ENCODE peak calls at places on chromosomes 3 and 15, in eight cellular contexts. B, F, N, R, D, H, X and P are unnamed samples.
A peak's percentile ranks its signal among the peaks of the same experiment; 100 is the strongest.

GRCh38 chr3:170033489-170033888 is 4.3 kb upstream of the GPR160 start:
- DNase-seq in B (no peak), F (no peak), N (no peak), R (no peak), D (no peak), H (no peak), X (no peak), P (no peak)

GRCh38 chr15:36784098-36784670 is 204.8 kb downstream of the CDIN1 start:
- DNase-seq in B (no peak), F (no peak), N (no peak), R (no peak), D (no peak), H (no peak), X (no peak), P (no peak)

GRCh38 chr15:64640146-64640868 is 135.1 kb downstream of the RBPMS2 start:
- DNase-seq in B (no peak), F (no peak), N (peak; percentile 54), R (no peak), D (no peak), H (no peak), X (no peak), P (peak; percentile 28)

GRCh38 chr3:40961104-40961857 is 238.0 kb upstream of the CTNNB1 start:
- DNase-seq in B (no peak), F (no peak), N (no peak), R (no peak), D (no peak), H (no peak), X (no peak), P (no peak)

GRCh38 chr15:89090791-89091666 is 2.8 kb downstream of the ABHD2 start:
- DNase-seq in B (no peak), F (peak; percentile 79), N (peak; percentile 78), R (peak; percentile 65), D (no peak), H (no peak), X (peak; percentile 62), P (peak; percentile 72)

GRCh38 chr3:188788621-188789081 is 383.1 kb upstream of the TPRG1 start:
- DNase-seq in B (no peak), F (no peak), N (no peak), R (no peak), D (no peak), H (no peak), X (no peak), P (no peak)

GRCh38 chr3:8239718-8240698 is 261.6 kb upstream of the LMCD1 start:
- DNase-seq in B (peak; percentile 35), F (no peak), N (no peak), R (no peak), D (no peak), H (no peak), X (no peak), P (peak; percentile 9)

GRCh38 chr3:189688296-189688695 is 57.1 kb downstream of the TP63 start:
- DNase-seq in B (no peak), F (no peak), N (no peak), R (no peak), D (no peak), H (no peak), X (no peak), P (no peak)

GRCh38 chr15:31366169-31366734 is 39.6 kb downstream of the KLF13 start:
- DNase-seq in B (no peak), F (peak; percentile 62), N (no peak), R (peak; percentile 50), D (no peak), H (no peak), X (peak; percentile 54), P (peak; percentile 26)

GRCh38 chr3:117958027-117958426 is 1076.6 kb downstream of the IGSF11 start:
- DNase-seq in B (no peak), F (no peak), N (no peak), R (no peak), D (no peak), H (no peak), X (no peak), P (no peak)

GRCh38 chr3:117962750-117963149 is 1071.9 kb downstream of the IGSF11 start:
- DNase-seq in B (no peak), F (no peak), N (no peak), R (no peak), D (no peak), H (no peak), X (no peak), P (no peak)

GRCh38 chr3:117964814-117965213 is 1069.8 kb downstream of the IGSF11 start:
- DNase-seq in B (no peak), F (no peak), N (no peak), R (no peak), D (no peak), H (no peak), X (no peak), P (no peak)

DNA sequence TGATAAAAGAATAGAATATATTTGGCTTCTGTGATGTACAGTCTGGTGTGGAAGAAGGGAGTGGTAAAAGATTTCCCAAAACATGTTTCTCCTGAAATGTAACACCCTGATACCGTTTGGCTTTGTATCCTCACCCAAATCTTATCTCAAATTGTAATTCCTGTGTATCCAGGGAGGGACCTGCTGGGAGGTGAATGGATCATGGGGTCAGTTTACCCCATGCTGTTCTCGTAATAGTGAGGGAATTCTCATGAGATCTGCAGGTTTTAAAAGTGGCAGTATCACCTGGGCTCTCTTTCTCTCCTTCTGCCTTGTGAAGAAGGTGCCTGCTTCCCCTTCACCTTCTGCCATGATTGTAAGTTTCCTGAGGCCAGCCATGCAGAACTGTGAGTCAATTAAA is 1070.8 kb downstream of the IGSF11 start:
- DNase-seq in B (no peak), F (no peak), N (no peak), R (no peak), D (no peak), H (no peak), X (no peak), P (no peak)
- TF ChIP-seq POLR2A in B (no peak), F (no peak), N (no peak), R (no peak), D (no peak), H (no peak), X (no peak), P (no peak)

DNA sequence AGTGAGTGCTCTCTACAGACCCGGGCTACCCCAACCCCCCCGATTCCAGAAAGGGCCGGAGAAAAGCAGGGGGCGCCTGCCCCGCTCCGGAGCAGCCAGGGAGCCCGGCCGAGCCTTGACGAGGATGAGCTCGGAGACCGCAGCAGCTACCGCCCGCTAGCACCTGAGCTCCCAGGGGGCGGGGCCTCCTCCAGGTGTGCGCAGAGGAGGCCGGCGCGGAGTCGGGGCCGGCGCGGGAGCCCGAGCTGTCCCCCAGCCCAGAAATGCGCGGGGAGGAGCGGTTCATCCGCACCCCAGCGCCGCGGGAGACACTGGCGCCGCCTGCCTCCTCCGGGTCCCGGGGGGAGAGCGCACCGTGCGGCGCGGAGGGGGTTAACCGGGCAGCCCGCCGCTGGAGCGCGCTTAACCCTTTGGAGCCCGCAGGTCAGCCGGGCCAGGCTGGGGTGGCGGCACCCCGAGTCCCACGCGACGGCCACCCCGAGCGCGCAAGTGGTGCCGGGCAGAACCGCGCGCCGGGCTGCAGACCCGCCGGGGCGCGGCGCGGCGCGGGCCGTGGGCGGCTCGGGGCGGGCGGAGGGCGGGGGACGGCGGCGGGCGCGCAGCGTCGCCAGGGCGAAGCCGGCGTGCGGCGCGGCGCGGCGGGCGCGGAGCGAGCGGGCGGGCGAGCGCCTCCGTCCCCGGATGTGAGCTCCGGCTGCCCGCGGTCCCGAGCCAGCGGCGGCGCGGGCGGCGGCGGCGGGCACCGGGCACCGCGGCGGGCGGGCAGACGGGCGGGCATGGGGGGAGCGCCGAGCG is at the start of gene CACNA1D:
- DNase-seq in B (no peak), F (peak; percentile 21), N (peak; percentile 71), R (peak; percentile 25), D (peak; percentile 72), H (no peak), X (no peak), P (peak; percentile 60)
- TF ChIP-seq POLR2A in B (no peak), F (no peak), N (no peak), R (no peak), D (no peak), H (no peak), X (no peak), P (no peak)

DNA sequence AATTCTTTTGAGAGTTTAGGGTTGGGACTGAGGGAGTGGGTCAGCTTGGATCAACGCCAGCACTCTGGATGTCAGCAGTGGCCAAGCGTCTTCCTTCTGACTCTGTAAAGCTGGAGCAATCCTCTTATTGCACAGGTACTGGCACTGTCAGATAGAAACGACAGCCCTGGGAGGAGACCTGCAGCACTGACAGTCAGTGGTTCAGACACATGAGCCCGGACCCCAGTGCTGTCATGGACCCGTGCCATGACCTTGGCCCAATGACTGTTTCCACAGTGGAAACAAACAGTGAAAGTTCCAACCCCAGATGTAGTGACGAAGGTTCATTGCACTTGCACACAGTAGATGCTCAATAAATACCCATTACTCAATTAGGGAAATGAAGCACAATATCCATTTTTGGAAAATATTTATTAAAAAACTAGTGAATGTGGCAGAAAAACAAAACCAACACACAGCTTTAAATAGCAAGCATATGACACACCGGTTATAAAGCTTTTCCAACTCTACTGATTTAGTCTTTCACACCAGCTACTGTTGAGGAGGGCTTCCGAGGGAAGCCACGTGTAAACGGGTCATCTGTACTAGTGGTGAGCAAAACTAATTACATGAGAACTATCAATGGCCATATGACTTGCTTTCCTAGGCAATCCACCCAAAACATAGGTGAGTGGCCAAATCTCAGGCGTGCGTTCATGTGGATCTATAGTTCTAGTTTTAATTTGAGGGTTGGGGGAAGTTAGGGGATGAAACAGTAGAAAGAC is 22.1 kb downstream of the SIAH2 start:
- DNase-seq in B (no peak), F (no peak), N (no peak), R (peak; percentile 62), D (no peak), H (no peak), X (no peak), P (no peak)
- TF ChIP-seq POLR2A in B (no peak), F (no peak), N (no peak), R (no peak), D (no peak), H (no peak), X (no peak), P (no peak)

GRCh38 chr3:183306798-183307671 is 54.0 kb downstream of the B3GNT5 start:
- DNase-seq in B (no peak), F (peak; percentile 22), N (peak; percentile 94), R (no peak), D (peak; percentile 67), H (peak; percentile 45), X (peak; percentile 66), P (peak; percentile 89)
- TF ChIP-seq POLR2A in B (no peak), F (no peak), N (no peak), R (no peak), D (no peak), H (no peak), X (no peak), P (peak; percentile 7)

DNA sequence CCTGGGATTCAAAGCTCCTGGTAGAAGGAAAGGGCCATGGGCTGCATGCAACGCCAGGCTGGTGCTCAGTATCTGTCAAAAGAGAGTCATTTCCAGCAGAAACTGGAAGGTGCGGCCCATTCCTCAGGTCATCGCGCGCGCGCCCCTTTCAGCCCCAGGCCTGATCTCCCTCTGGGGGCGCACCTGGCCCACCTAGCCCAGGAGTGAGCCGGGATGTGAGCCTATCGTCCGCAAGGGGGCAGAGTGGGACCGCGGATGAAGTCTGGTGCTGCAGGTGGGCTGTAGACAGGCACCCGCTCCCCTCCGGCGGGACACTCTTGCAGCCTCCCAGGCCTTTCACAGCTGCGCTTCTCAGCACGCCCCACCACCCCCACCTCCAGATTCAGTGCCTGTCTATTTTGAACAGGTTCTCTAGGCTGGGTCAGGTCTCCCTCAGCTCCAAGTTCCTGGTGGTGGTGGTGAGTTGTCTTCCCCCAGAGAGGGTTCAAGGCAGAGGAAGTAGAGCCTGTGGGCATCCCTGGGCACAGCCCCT is 5.8 kb upstream of the RPL29 start:
- DNase-seq in B (peak; percentile 85), F (peak; percentile 79), N (peak; percentile 80), R (peak; percentile 82), D (peak; percentile 68), H (no peak), X (peak; percentile 77), P (peak; percentile 61)
- TF ChIP-seq POLR2A in B (no peak), F (peak; percentile 20), N (no peak), R (no peak), D (no peak), H (no peak), X (no peak), P (no peak)